ENCODE peak calls at places on chromosome 20, in nine cellular contexts. One of them, this sample, is unnamed.
A peak's percentile ranks its signal among the peaks of the same experiment; 100 is the strongest.

GRCh38 chr20:63378626-63379025 is 17.5 kb upstream of the CHRNA4 start:
- DNase-seq in OCI-LY7: no peak
- DNase-seq in nephron progenitor cell: peak; percentile 68
- DNase-seq in cardiac fibroblast: no peak
- DNase-seq in neural progenitor cell: peak; percentile 85
- DNase-seq in uterus: no peak
- DNase-seq in A673: no peak
- DNase-seq in cardiac muscle cell: no peak
- DNase-seq in HFFc6: no peak
- DNase-seq in this sample: no peak

GRCh38 chr20:52892023-52892422 is 80.1 kb upstream of the TSHZ2 start:
- DNase-seq in OCI-LY7: no peak
- DNase-seq in nephron progenitor cell: no peak
- DNase-seq in cardiac fibroblast: no peak
- DNase-seq in neural progenitor cell: no peak
- DNase-seq in uterus: no peak
- DNase-seq in A673: no peak
- DNase-seq in cardiac muscle cell: no peak
- DNase-seq in HFFc6: no peak
- DNase-seq in this sample: no peak

GRCh38 chr20:63381781-63382431 is 20.8 kb upstream of the CHRNA4 start:
- DNase-seq in OCI-LY7: no peak
- DNase-seq in nephron progenitor cell: peak; percentile 85
- DNase-seq in cardiac fibroblast: no peak
- DNase-seq in neural progenitor cell: peak; percentile 80
- DNase-seq in uterus: no peak
- DNase-seq in A673: peak; percentile 22
- DNase-seq in cardiac muscle cell: no peak
- DNase-seq in HFFc6: no peak
- DNase-seq in this sample: no peak

GRCh38 chr20:45374101-45374467 is 4.0 kb downstream of the TP53TG5 start:
- DNase-seq in OCI-LY7: no peak
- DNase-seq in nephron progenitor cell: no peak
- DNase-seq in cardiac fibroblast: no peak
- DNase-seq in neural progenitor cell: no peak
- DNase-seq in uterus: no peak
- DNase-seq in A673: no peak
- DNase-seq in cardiac muscle cell: no peak
- DNase-seq in HFFc6: no peak
- DNase-seq in this sample: no peak

GRCh38 chr20:48750941-48751620 is 76.7 kb downstream of the PREX1 start:
- DNase-seq in OCI-LY7: peak; percentile 65
- DNase-seq in nephron progenitor cell: peak; percentile 29
- DNase-seq in cardiac fibroblast: peak; percentile 62
- DNase-seq in neural progenitor cell: peak; percentile 95
- DNase-seq in uterus: no peak
- DNase-seq in A673: peak; percentile 47
- DNase-seq in cardiac muscle cell: peak; percentile 69
- DNase-seq in HFFc6: no peak
- DNase-seq in this sample: no peak

GRCh38 chr20:46226602-46227001 is 81.7 kb downstream of the CDH22 start:
- DNase-seq in OCI-LY7: no peak
- DNase-seq in nephron progenitor cell: no peak
- DNase-seq in cardiac fibroblast: peak; percentile 3
- DNase-seq in neural progenitor cell: no peak
- DNase-seq in uterus: no peak
- DNase-seq in A673: no peak
- DNase-seq in cardiac muscle cell: no peak
- DNase-seq in HFFc6: peak; percentile 52
- DNase-seq in this sample: no peak

GRCh38 chr20:1557605-1558004 is at the start of gene SIRPD:
- DNase-seq in OCI-LY7: no peak
- DNase-seq in nephron progenitor cell: no peak
- DNase-seq in cardiac fibroblast: no peak
- DNase-seq in neural progenitor cell: no peak
- DNase-seq in uterus: no peak
- DNase-seq in A673: no peak
- DNase-seq in cardiac muscle cell: no peak
- DNase-seq in HFFc6: no peak
- DNase-seq in this sample: no peak

GRCh38 chr20:46333136-46333991 is 25.1 kb upstream of the CDH22 start:
- DNase-seq in OCI-LY7: no peak
- DNase-seq in nephron progenitor cell: no peak
- DNase-seq in cardiac fibroblast: no peak
- DNase-seq in neural progenitor cell: no peak
- DNase-seq in uterus: no peak
- DNase-seq in A673: no peak
- DNase-seq in cardiac muscle cell: no peak
- DNase-seq in HFFc6: no peak
- DNase-seq in this sample: no peak

GRCh38 chr20:20946122-20946759 is 159.9 kb downstream of the LINC00237 start:
- DNase-seq in OCI-LY7: no peak
- DNase-seq in nephron progenitor cell: no peak
- DNase-seq in cardiac fibroblast: no peak
- DNase-seq in neural progenitor cell: no peak
- DNase-seq in uterus: no peak
- DNase-seq in A673: no peak
- DNase-seq in cardiac muscle cell: no peak
- DNase-seq in HFFc6: no peak
- DNase-seq in this sample: no peak

GRCh38 chr20:53365676-53366075 is 228.0 kb downstream of the ZNF217 start:
- DNase-seq in OCI-LY7: no peak
- DNase-seq in nephron progenitor cell: no peak
- DNase-seq in cardiac fibroblast: no peak
- DNase-seq in neural progenitor cell: no peak
- DNase-seq in uterus: no peak
- DNase-seq in A673: no peak
- DNase-seq in cardiac muscle cell: no peak
- DNase-seq in HFFc6: no peak
- DNase-seq in this sample: no peak

GRCh38 chr20:43915209-43916072 is 789 bp downstream of the TOX2 start:
- DNase-seq in OCI-LY7: no peak
- DNase-seq in nephron progenitor cell: peak; percentile 43
- DNase-seq in cardiac fibroblast: peak; percentile 29
- DNase-seq in neural progenitor cell: peak; percentile 75
- DNase-seq in uterus: no peak
- DNase-seq in A673: no peak
- DNase-seq in cardiac muscle cell: peak; percentile 46
- DNase-seq in HFFc6: peak; percentile 26
- DNase-seq in this sample: no peak

GRCh38 chr20:4261333-4262284 is 246.3 kb upstream of the RNF24 start:
- DNase-seq in OCI-LY7: no peak
- DNase-seq in nephron progenitor cell: no peak
- DNase-seq in cardiac fibroblast: no peak
- DNase-seq in neural progenitor cell: no peak
- DNase-seq in uterus: no peak
- DNase-seq in A673: no peak
- DNase-seq in cardiac muscle cell: no peak
- DNase-seq in HFFc6: peak; percentile 55
- DNase-seq in this sample: no peak

GRCh38 chr20:3071266-3071609 is 182 bp upstream of the OXT start:
- DNase-seq in OCI-LY7: no peak
- DNase-seq in nephron progenitor cell: no peak
- DNase-seq in cardiac fibroblast: no peak
- DNase-seq in neural progenitor cell: no peak
- DNase-seq in uterus: no peak
- DNase-seq in A673: no peak
- DNase-seq in cardiac muscle cell: no peak
- DNase-seq in HFFc6: no peak
- DNase-seq in this sample: no peak

GRCh38 chr20:1377984-1378742 is 14.7 kb downstream of the FKBP1A start:
- DNase-seq in OCI-LY7: no peak
- DNase-seq in nephron progenitor cell: no peak
- DNase-seq in cardiac fibroblast: no peak
- DNase-seq in neural progenitor cell: no peak
- DNase-seq in uterus: no peak
- DNase-seq in A673: no peak
- DNase-seq in cardiac muscle cell: no peak
- DNase-seq in HFFc6: peak; percentile 46
- DNase-seq in this sample: no peak

DNA sequence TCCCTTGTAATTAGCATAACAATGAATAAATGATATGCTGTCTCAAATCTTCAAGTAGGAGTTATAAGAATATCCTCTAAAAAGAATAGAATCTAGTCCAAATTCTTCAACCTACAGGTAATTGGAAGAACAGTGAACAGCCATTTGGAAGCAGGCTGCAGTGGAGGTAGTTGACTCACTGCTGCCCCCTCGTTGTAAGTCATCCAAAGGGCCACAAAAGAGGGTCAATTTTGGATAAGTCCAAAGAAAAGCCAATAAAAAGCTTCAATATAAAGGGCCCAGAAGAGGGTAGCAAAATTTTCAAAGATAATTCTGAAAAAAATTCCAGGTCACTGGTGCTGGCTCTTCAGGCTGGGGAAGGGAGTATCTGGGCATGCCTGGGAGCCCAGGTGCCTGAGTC is 60.8 kb upstream of the SSTR4 start:
- DNase-seq in OCI-LY7: peak; percentile 2
- DNase-seq in nephron progenitor cell: no peak
- DNase-seq in cardiac fibroblast: peak; percentile 46
- DNase-seq in neural progenitor cell: peak; percentile 37
- DNase-seq in uterus: no peak
- DNase-seq in A673: peak; percentile 5
- DNase-seq in cardiac muscle cell: peak; percentile 56
- DNase-seq in HFFc6: no peak
- DNase-seq in this sample: no peak
- TF ChIP-seq CTCF in OCI-LY7: peak; percentile 69
- TF ChIP-seq CTCF in nephron progenitor cell: peak; percentile 31
- TF ChIP-seq CTCF in cardiac fibroblast: peak; percentile 61
- TF ChIP-seq CTCF in neural progenitor cell: peak; percentile 68
- TF ChIP-seq CTCF in uterus: no peak
- TF ChIP-seq CTCF in A673: peak; percentile 44
- TF ChIP-seq CTCF in cardiac muscle cell: peak; percentile 74
- TF ChIP-seq CTCF in HFFc6: no peak
- TF ChIP-seq CTCF in this sample: peak; percentile 66

DNA sequence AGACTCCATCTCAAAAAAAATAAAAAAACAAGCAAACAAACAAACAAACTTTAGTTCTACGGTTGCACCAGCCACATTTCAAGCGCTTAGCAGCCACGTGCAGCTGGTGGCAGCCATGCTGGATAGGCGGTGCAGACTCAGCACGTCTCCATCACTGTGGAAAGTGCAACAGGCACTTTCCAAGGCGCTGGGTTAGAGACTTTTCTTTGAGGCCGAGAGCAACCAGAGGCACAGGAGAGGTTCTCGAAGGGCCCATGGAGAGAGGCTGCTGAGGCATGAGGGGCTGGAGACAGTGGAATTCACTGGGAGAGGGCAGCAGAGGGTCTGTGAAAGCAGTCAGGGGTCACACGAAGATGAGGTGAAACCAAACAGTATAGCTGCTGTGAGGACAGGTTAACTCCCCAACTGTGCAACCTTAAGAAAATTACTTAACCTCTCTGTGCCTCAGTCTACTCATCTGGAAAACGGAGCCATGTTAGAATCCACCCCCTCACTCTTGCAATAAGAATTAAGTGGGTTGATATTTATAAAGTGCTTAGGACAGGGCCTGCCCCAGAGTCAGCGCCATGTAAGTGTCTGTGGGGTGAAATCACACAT is 27.5 kb downstream of the TGM2 start:
- DNase-seq in OCI-LY7: no peak
- DNase-seq in nephron progenitor cell: no peak
- DNase-seq in cardiac fibroblast: no peak
- DNase-seq in neural progenitor cell: no peak
- DNase-seq in uterus: no peak
- DNase-seq in A673: no peak
- DNase-seq in cardiac muscle cell: no peak
- DNase-seq in HFFc6: no peak
- DNase-seq in this sample: peak; percentile 21
- TF ChIP-seq CTCF in OCI-LY7: no peak
- TF ChIP-seq CTCF in nephron progenitor cell: no peak
- TF ChIP-seq CTCF in cardiac fibroblast: no peak
- TF ChIP-seq CTCF in neural progenitor cell: no peak
- TF ChIP-seq CTCF in uterus: no peak
- TF ChIP-seq CTCF in A673: no peak
- TF ChIP-seq CTCF in cardiac muscle cell: no peak
- TF ChIP-seq CTCF in HFFc6: no peak
- TF ChIP-seq CTCF in this sample: no peak

GRCh38 chr20:37979021-37979985 is 54.0 kb downstream of the TTI1 start:
- DNase-seq in OCI-LY7: no peak
- DNase-seq in nephron progenitor cell: no peak
- DNase-seq in cardiac fibroblast: no peak
- DNase-seq in neural progenitor cell: no peak
- DNase-seq in uterus: no peak
- DNase-seq in A673: no peak
- DNase-seq in cardiac muscle cell: no peak
- DNase-seq in HFFc6: no peak
- DNase-seq in this sample: no peak

GRCh38 chr20:37977786-37978185 is 55.5 kb downstream of the TTI1 start:
- DNase-seq in OCI-LY7: no peak
- DNase-seq in nephron progenitor cell: no peak
- DNase-seq in cardiac fibroblast: no peak
- DNase-seq in neural progenitor cell: no peak
- DNase-seq in uterus: no peak
- DNase-seq in A673: no peak
- DNase-seq in cardiac muscle cell: no peak
- DNase-seq in HFFc6: no peak
- DNase-seq in this sample: no peak

GRCh38 chr20:37983286-37983685 is 50.0 kb downstream of the TTI1 start:
- DNase-seq in OCI-LY7: no peak
- DNase-seq in nephron progenitor cell: no peak
- DNase-seq in cardiac fibroblast: no peak
- DNase-seq in neural progenitor cell: no peak
- DNase-seq in uterus: no peak
- DNase-seq in A673: no peak
- DNase-seq in cardiac muscle cell: no peak
- DNase-seq in HFFc6: no peak
- DNase-seq in this sample: no peak

GRCh38 chr20:37980383-37980782 is 52.9 kb downstream of the TTI1 start:
- DNase-seq in OCI-LY7: no peak
- DNase-seq in nephron progenitor cell: no peak
- DNase-seq in cardiac fibroblast: no peak
- DNase-seq in neural progenitor cell: no peak
- DNase-seq in uterus: no peak
- DNase-seq in A673: no peak
- DNase-seq in cardiac muscle cell: no peak
- DNase-seq in HFFc6: no peak
- DNase-seq in this sample: no peak

GRCh38 chr20:37980876-37981275 is 52.4 kb downstream of the TTI1 start:
- DNase-seq in OCI-LY7: no peak
- DNase-seq in nephron progenitor cell: no peak
- DNase-seq in cardiac fibroblast: no peak
- DNase-seq in neural progenitor cell: peak; percentile 25
- DNase-seq in uterus: no peak
- DNase-seq in A673: no peak
- DNase-seq in cardiac muscle cell: no peak
- DNase-seq in HFFc6: no peak
- DNase-seq in this sample: no peak
- TF ChIP-seq CTCF in OCI-LY7: no peak
- TF ChIP-seq CTCF in nephron progenitor cell: no peak
- TF ChIP-seq CTCF in cardiac fibroblast: no peak
- TF ChIP-seq CTCF in neural progenitor cell: peak; percentile 24
- TF ChIP-seq CTCF in uterus: no peak
- TF ChIP-seq CTCF in A673: peak; percentile 11
- TF ChIP-seq CTCF in cardiac muscle cell: no peak
- TF ChIP-seq CTCF in HFFc6: no peak
- TF ChIP-seq CTCF in this sample: no peak

DNA sequence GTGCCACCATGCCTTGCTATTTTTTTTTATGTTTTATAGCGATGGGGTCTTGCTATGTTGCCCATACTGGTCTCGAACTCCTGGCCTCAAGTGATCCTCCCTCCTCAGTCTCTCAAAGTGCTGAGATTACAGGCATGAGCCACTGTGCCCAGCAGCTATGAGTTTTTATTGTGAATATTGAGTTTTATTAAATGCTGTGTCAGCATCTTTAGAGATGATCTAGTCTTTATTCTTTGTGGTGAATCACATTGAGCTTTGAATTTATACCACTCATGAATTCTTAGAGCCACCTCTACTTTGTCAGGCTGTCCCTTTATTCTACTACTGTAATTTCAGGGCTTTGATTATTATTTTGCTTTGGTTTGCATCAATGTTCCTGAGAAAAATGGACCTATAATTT is 428.3 kb downstream of the BTBD3 start:
- DNase-seq in OCI-LY7: no peak
- DNase-seq in nephron progenitor cell: no peak
- DNase-seq in cardiac fibroblast: no peak
- DNase-seq in neural progenitor cell: no peak
- DNase-seq in uterus: no peak
- DNase-seq in A673: no peak
- DNase-seq in cardiac muscle cell: no peak
- DNase-seq in HFFc6: no peak
- DNase-seq in this sample: no peak
- TF ChIP-seq CTCF in OCI-LY7: no peak
- TF ChIP-seq CTCF in nephron progenitor cell: no peak
- TF ChIP-seq CTCF in cardiac fibroblast: no peak
- TF ChIP-seq CTCF in neural progenitor cell: no peak
- TF ChIP-seq CTCF in uterus: no peak
- TF ChIP-seq CTCF in A673: no peak
- TF ChIP-seq CTCF in cardiac muscle cell: no peak
- TF ChIP-seq CTCF in HFFc6: no peak
- TF ChIP-seq CTCF in this sample: no peak

This sample was measured in chondrocyte.